ENCODE peak calls at places on chromosomes 4 and X, in seven cellular contexts. X is HFFc6, R is H9, V is fibroblast of the aortic adventitia, J is psoas muscle, F is BE2C, B is neural crest cell. C is an unnamed sample.

GRCh38 chr4:183129125-183129524 is 30.1 kb downstream of the WWC2 start:
- DNase-seq in X (no peak), R (no peak), V (no peak), J (no peak), F (no peak), B (no peak), C (no peak)

GRCh38 chr4:70722199-70722791 is 531 bp downstream of the RUFY3 start:
- DNase-seq in X (peak), R (no peak), V (peak), J (peak), F (peak), B (no peak), C (no peak)

GRCh38 chr4:146776691-146777090 is 138.0 kb downstream of the POU4F2 start:
- DNase-seq in X (no peak), R (no peak), V (no peak), J (no peak), F (no peak), B (no peak), C (no peak)

GRCh38 chrX:21905209-21905735 is 35.2 kb upstream of the SMS start:
- DNase-seq in X (no peak), R (peak), V (no peak), J (no peak), F (no peak), B (no peak), C (no peak)

GRCh38 chr4:18676136-18676922 is 654.8 kb upstream of the LCORL start:
- DNase-seq in X (no peak), R (no peak), V (no peak), J (no peak), F (no peak), B (no peak), C (no peak)

GRCh38 chr4:140296871-140297570 is 76.4 kb upstream of the SCOC start:
- DNase-seq in X (no peak), R (no peak), V (no peak), J (no peak), F (peak), B (no peak), C (no peak)

GRCh38 chr4:143921160-143921559 is 15.8 kb upstream of the GYPE start:
- DNase-seq in X (no peak), R (no peak), V (no peak), J (no peak), F (no peak), B (no peak), C (no peak)

GRCh38 chr4:83865417-83866150 is 329.7 kb downstream of the GPAT3 start:
- DNase-seq in X (no peak), R (no peak), V (no peak), J (no peak), F (no peak), B (no peak), C (no peak)

GRCh38 chr4:153241970-153242847 is 38.0 kb downstream of the TRIM2 start:
- DNase-seq in X (no peak), R (no peak), V (no peak), J (no peak), F (no peak), B (no peak), C (no peak)

GRCh38 chrX:6052111-6052745 is 176.4 kb downstream of the NLGN4X start:
- DNase-seq in X (no peak), R (no peak), V (no peak), J (no peak), F (no peak), B (no peak), C (no peak)

GRCh38 chrX:153864101-153864500 is 21.9 kb downstream of the L1CAM start:
- DNase-seq in X (no peak), R (no peak), V (no peak), J (no peak), F (peak), B (no peak), C (no peak)

GRCh38 chr4:38753021-38753806 is 29.6 kb downstream of the TLR10 start:
- DNase-seq in X (peak), R (peak), V (peak), J (peak), F (peak), B (peak), C (no peak)

GRCh38 chrX:70421618-70422017 is 1.5 kb upstream of the GDPD2 start:
- DNase-seq in X (no peak), R (peak), V (no peak), J (no peak), F (no peak), B (no peak), C (no peak)

GRCh38 chrX:1925053-1925481 is 310.2 kb downstream of the ASMT start:
- DNase-seq in X (no peak), R (peak), V (no peak), J (no peak), F (no peak), B (peak), C (no peak)

GRCh38 chr4:47933798-47934197 is 19.4 kb upstream of the NFXL1 start:
- DNase-seq in X (peak), R (no peak), V (peak), J (no peak), F (no peak), B (no peak), C (peak)

GRCh38 chr4:54090804-54091623 is 8.9 kb upstream of the GSX2 start:
- DNase-seq in X (no peak), R (peak), V (peak), J (peak), F (no peak), B (no peak), C (no peak)

GRCh38 chr4:91620952-91621351 is 682.8 kb upstream of the GRID2 start:
- DNase-seq in X (no peak), R (no peak), V (no peak), J (no peak), F (no peak), B (no peak), C (no peak)

GRCh38 chrX:56882581-56882980 is 112.8 kb downstream of the SPIN3 start:
- DNase-seq in X (no peak), R (no peak), V (no peak), J (no peak), F (no peak), B (no peak), C (no peak)

DNA sequence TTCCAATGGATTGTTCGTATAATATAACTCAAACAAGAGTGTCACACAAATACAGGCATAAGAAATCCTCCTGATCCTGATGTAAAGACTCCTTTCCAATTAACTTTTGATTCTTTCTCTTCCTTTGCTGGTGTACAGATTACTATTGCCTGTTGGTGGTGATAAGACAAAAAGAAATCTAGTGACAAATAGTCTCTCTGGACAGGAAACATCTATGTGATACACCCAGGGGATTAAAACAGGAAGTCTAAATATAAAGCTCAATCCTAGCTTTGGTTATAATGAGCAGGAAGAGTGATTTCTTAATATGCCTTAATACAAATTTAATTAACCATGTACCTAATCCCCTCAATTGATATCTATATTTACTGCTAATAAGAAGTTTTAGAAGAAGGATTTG is 45.1 kb downstream of the ARHGEF6 start:
- DNase-seq in X (no peak), R (no peak), V (no peak), J (no peak), F (no peak), B (no peak), C (no peak)
- TF ChIP-seq CTCF in X (no peak), R (no peak), V (no peak), J (no peak), F (no peak), B (no peak), C (no peak)

GRCh38 chrX:132501606-132502005 is 12.8 kb upstream of the MBNL3 start:
- DNase-seq in X (no peak), R (no peak), V (no peak), J (no peak), F (no peak), B (no peak), C (no peak)

GRCh38 chrX:132504417-132504816 is 15.6 kb upstream of the MBNL3 start:
- DNase-seq in X (no peak), R (no peak), V (no peak), J (no peak), F (no peak), B (no peak), C (no peak)

GRCh38 chrX:132508834-132509233 is 20.0 kb upstream of the MBNL3 start:
- DNase-seq in X (no peak), R (no peak), V (no peak), J (no peak), F (no peak), B (no peak), C (no peak)

GRCh38 chrX:132505116-132505515 is 16.3 kb upstream of the MBNL3 start:
- DNase-seq in X (no peak), R (no peak), V (peak), J (peak), F (no peak), B (no peak), C (no peak)
- TF ChIP-seq CTCF in X (no peak), R (peak), V (no peak), J (no peak), F (no peak), B (no peak), C (no peak)

GRCh38 chrX:45743081-45743533 is 542.4 kb upstream of the DIPK2B start:
- DNase-seq in X (peak), R (peak), V (no peak), J (no peak), F (no peak), B (no peak), C (no peak)
- TF ChIP-seq CTCF in X (peak), R (peak), V (peak), J (no peak), F (no peak), B (no peak), C (no peak)

GRCh38 chr4:152235718-152236117 is 300.2 kb downstream of the FBXW7 start:
- DNase-seq in X (no peak), R (no peak), V (no peak), J (no peak), F (no peak), B (no peak), C (no peak)
- TF ChIP-seq CTCF in X (peak), R (peak), V (no peak), J (no peak), F (no peak), B (peak), C (no peak)

GRCh38 chr4:94076498-94076897 is 131.2 kb upstream of the SMARCAD1 start:
- DNase-seq in X (no peak), R (no peak), V (no peak), J (no peak), F (no peak), B (no peak), C (peak)
- TF ChIP-seq CTCF in X (no peak), R (peak), V (no peak), J (no peak), F (peak), B (no peak), C (no peak)

GRCh38 chr4:94334519-94334918 is 8.1 kb downstream of the HPGDS start:
- DNase-seq in X (no peak), R (no peak), V (no peak), J (no peak), F (no peak), B (no peak), C (no peak)

GRCh38 chr4:94334962-94335361 is 7.7 kb downstream of the HPGDS start:
- DNase-seq in X (no peak), R (no peak), V (no peak), J (no peak), F (no peak), B (no peak), C (no peak)

GRCh38 chr4:94333864-94334263 is 8.8 kb downstream of the HPGDS start:
- DNase-seq in X (no peak), R (no peak), V (no peak), J (no peak), F (no peak), B (no peak), C (no peak)

GRCh38 chr4:94329933-94330332 is 12.7 kb downstream of the HPGDS start:
- DNase-seq in X (no peak), R (no peak), V (no peak), J (no peak), F (no peak), B (no peak), C (no peak)

GRCh38 chr4:94332983-94333590 is 9.5 kb downstream of the HPGDS start:
- DNase-seq in X (peak), R (no peak), V (peak), J (no peak), F (no peak), B (no peak), C (no peak)
- TF ChIP-seq CTCF in X (peak), R (peak), V (peak), J (peak), F (peak), B (no peak), C (no peak)

DNA sequence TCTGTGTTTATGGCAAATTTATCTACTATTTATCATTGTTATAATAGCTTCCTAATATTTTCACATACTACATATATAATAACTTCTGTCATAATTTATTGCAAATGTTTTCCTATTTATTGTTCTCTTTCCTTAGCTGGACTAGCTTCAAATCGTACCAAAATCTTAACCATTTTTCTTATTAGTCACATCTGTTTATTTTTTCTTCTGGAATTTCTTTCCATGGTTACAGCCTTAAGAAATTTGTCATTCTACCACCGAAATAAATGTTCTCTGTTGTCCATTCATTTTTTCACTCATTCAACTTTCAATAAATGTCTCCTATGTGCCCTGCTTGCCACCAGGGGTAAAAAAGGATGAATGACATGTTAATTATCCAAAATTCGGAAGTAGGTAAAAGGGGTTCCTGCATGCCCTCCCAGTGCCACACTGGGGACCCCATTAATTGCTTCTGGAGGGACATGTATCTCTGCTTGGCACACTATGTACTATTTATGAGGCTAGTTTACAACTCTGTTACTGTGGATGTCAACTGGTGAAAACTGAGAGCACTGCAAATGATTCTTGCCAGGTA is 182.1 kb downstream of the SH3KBP1 start:
- DNase-seq in X (peak), R (no peak), V (peak), J (no peak), F (no peak), B (no peak), C (no peak)
- TF ChIP-seq CTCF in X (peak), R (no peak), V (no peak), J (no peak), F (no peak), B (no peak), C (no peak)

DNA sequence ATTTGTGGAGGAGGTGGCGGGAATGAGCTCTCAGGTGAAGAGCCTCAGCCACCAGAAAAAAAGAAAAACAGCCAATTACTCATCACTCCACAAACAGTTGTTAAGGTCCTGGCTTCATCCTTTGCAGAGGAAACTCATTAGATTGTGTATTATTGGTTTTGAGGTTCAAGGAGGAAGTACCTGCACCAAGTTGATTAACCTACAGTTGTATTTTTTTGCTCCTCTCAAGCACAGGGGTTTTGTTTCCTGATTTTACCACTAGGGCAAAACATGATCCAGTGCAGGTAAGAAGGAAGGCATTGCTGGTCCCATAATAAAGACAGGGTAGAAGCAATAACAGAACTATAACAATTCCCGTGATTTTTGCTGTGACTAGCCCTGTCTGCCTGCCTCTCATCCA is 84.0 kb upstream of the QRFPR start:
- DNase-seq in X (no peak), R (no peak), V (no peak), J (no peak), F (no peak), B (no peak), C (no peak)
- TF ChIP-seq CTCF in X (no peak), R (peak), V (no peak), J (no peak), F (no peak), B (peak), C (no peak)

DNA sequence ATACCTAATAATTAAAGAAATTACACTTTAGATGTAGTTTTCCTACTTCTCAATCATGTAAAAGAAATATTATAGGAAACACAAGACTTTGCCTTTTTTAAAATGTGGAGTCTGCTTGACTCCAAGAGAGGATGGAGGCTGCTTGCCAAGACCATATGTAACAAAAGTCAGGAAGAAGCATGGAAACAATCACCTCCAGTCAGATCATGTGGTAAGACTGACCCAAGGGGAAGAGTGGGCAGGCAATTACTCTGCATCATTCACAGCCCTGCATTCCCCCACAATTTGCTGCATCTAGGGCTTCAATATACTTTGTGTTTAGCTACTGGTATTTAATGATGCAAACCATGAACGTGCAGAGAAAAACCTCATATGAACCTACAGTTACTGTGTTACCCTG is 78.0 kb upstream of the RXFP1 start:
- DNase-seq in X (no peak), R (no peak), V (peak), J (no peak), F (no peak), B (no peak), C (no peak)
- TF ChIP-seq CTCF in X (no peak), R (no peak), V (no peak), J (no peak), F (no peak), B (no peak), C (no peak)

GRCh38 chr4:108635070-108635655 is 14.8 kb downstream of the RPL34 start:
- DNase-seq in X (peak), R (no peak), V (no peak), J (no peak), F (no peak), B (no peak), C (no peak)

GRCh38 chr4:108636246-108636645 is 14.2 kb upstream of the OSTC start:
- DNase-seq in X (no peak), R (no peak), V (no peak), J (no peak), F (no peak), B (no peak), C (no peak)

DNA sequence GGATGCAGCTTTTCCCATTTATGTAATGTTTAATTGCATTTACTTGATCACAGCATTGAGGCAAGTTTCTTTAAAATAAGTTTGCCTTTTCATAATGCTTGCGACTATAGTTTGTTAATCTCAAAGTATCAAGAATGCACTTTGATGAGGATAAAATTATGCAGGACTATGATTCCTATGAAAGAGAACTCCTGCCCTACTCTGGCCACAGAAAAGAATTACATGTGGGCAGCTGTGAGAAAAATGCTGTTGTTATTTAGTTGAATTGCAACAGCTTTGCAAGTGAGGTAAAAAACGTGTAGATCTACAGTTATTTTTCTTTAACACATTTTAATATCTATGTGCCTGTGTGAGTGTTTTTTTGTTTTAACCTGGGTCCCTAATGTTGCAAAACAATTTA is 12.5 kb upstream of the OSTC start:
- DNase-seq in X (no peak), R (no peak), V (peak), J (no peak), F (no peak), B (no peak), C (no peak)
- TF ChIP-seq CTCF in X (peak), R (no peak), V (peak), J (no peak), F (no peak), B (no peak), C (no peak)

C was measured in GM20000.